ENCODE peak calls at places on chromosomes 3 and 15, in ten cellular contexts. D, V, Z, L, O, M, S, R, C and W are unnamed samples.

GRCh38 chr3:108931025-108931424 is 22.7 kb downstream of the GUCA1C start:
- DNase-seq in O (no peak), D (no peak), V (no peak), Z (no peak), S (no peak), C (no peak), R (no peak), L (no peak), M (no peak), W (no peak)

GRCh38 chr3:102006812-102007485 is 157.6 kb downstream of the NFKBIZ start:
- DNase-seq in S (peak; percentile 84), O (peak; percentile 98), R (no peak), Z (no peak), C (no peak), M (no peak), L (peak; percentile 99), V (peak; percentile 81), D (peak; percentile 97), W (no peak)

GRCh38 chr3:98398513-98398912 is 8.0 kb downstream of the OR5K3 start:
- DNase-seq in O (no peak), C (no peak), V (no peak), R (no peak), L (no peak), D (no peak), Z (no peak), S (no peak), M (no peak), W (no peak)

GRCh38 chr15:40333922-40334492 is 6.7 kb downstream of the CCDC9B start:
- DNase-seq in Z (no peak), L (peak; percentile 90), C (no peak), V (no peak), O (peak; percentile 75), R (no peak), M (no peak), S (peak; percentile 80), D (peak; percentile 66), W (no peak)

GRCh38 chr3:129689036-129689435 is 82.6 kb upstream of the PLXND1 start:
- DNase-seq in S (no peak), D (no peak), C (no peak), V (no peak), L (no peak), M (no peak), Z (no peak), R (no peak), O (no peak), W (no peak)

GRCh38 chr15:70818580-70818979 is 35.4 kb downstream of the LARP6 start:
- DNase-seq in C (no peak), L (no peak), Z (no peak), O (no peak), V (no peak), M (no peak), R (no peak), S (no peak), D (no peak), W (no peak)

GRCh38 chr3:141486735-141487418 is at the start of gene RASA2:
- DNase-seq in D (peak; percentile 20), O (peak; percentile 47), S (peak; percentile 78), R (peak; percentile 62), Z (peak; percentile 62), C (peak; percentile 78), V (no peak), M (peak; percentile 77), L (peak; percentile 66), W (peak; percentile 82)

GRCh38 chr3:24514139-24514538 is 19.5 kb upstream of the THRB start:
- DNase-seq in V (no peak), Z (no peak), M (no peak), S (no peak), C (no peak), L (no peak), O (no peak), D (no peak), R (no peak), W (no peak)

GRCh38 chr3:123229145-123229544 is 27.4 kb downstream of the SEC22A start:
- DNase-seq in D (no peak), S (no peak), Z (no peak), L (peak; percentile 4), V (no peak), M (no peak), C (no peak), R (no peak), O (no peak), W (no peak)